ENCODE peak calls at places on chromosomes 11 and 22, in nine cellular contexts. One of them, this sample, is unnamed. For H3K4me1, the result is how much of the 10 kb centered on the place peaks cover.

GRCh38 chr11:57804466-57804865 is 42.9 kb downstream of the CTNND1 start:
- DNase-seq in Panc1: no peak
- DNase-seq in K562: no peak
- DNase-seq in GM23338: no peak
- DNase-seq in breast epithelium: no peak
- DNase-seq in esophagus muscularis mucosa: no peak
- DNase-seq in HepG2: no peak
- DNase-seq in stomach: no peak
- DNase-seq in transverse colon: no peak
- DNase-seq in this sample: no peak

GRCh38 chr11:119709171-119709570 is 19.8 kb downstream of the NECTIN1 start:
- DNase-seq in K562: no peak
- DNase-seq in esophagus muscularis mucosa: no peak
- DNase-seq in Panc1: no peak
- DNase-seq in stomach: no peak
- DNase-seq in HepG2: no peak
- DNase-seq in breast epithelium: no peak
- DNase-seq in GM23338: no peak
- DNase-seq in transverse colon: no peak
- DNase-seq in this sample: no peak

GRCh38 chr11:2369896-2370295 is 7.2 kb upstream of the CD81 start:
- DNase-seq in stomach: no peak
- DNase-seq in breast epithelium: no peak
- DNase-seq in K562: no peak
- DNase-seq in transverse colon: no peak
- DNase-seq in HepG2: no peak
- DNase-seq in GM23338: no peak
- DNase-seq in Panc1: no peak
- DNase-seq in esophagus muscularis mucosa: no peak
- DNase-seq in this sample: peak

GRCh38 chr11:76339217-76339616 is 41.7 kb downstream of the THAP12 start:
- DNase-seq in HepG2: no peak
- DNase-seq in stomach: no peak
- DNase-seq in transverse colon: peak
- DNase-seq in breast epithelium: no peak
- DNase-seq in esophagus muscularis mucosa: no peak
- DNase-seq in GM23338: no peak
- DNase-seq in Panc1: no peak
- DNase-seq in K562: no peak
- DNase-seq in this sample: peak

GRCh38 chr22:37240240-37240940 is 3.7 kb downstream of the RAC2 start:
- DNase-seq in stomach: no peak
- DNase-seq in esophagus muscularis mucosa: no peak
- DNase-seq in breast epithelium: no peak
- DNase-seq in HepG2: no peak
- DNase-seq in K562: no peak
- DNase-seq in GM23338: no peak
- DNase-seq in Panc1: no peak
- DNase-seq in transverse colon: peak
- DNase-seq in this sample: no peak

GRCh38 chr11:7019500-7020182 is 505 bp downstream of the ZNF214 start:
- DNase-seq in breast epithelium: no peak
- DNase-seq in transverse colon: peak
- DNase-seq in HepG2: no peak
- DNase-seq in stomach: no peak
- DNase-seq in GM23338: peak
- DNase-seq in Panc1: no peak
- DNase-seq in K562: no peak
- DNase-seq in esophagus muscularis mucosa: no peak
- DNase-seq in this sample: peak

GRCh38 chr11:122486793-122487495 is 168.6 kb upstream of the UBASH3B start:
- DNase-seq in stomach: no peak
- DNase-seq in HepG2: no peak
- DNase-seq in GM23338: peak
- DNase-seq in Panc1: no peak
- DNase-seq in breast epithelium: no peak
- DNase-seq in K562: no peak
- DNase-seq in esophagus muscularis mucosa: no peak
- DNase-seq in transverse colon: no peak
- DNase-seq in this sample: no peak

GRCh38 chr11:73404048-73404447 is 27.8 kb downstream of the RELT start:
- DNase-seq in GM23338: peak
- DNase-seq in HepG2: peak
- DNase-seq in breast epithelium: peak
- DNase-seq in K562: peak
- DNase-seq in stomach: peak
- DNase-seq in esophagus muscularis mucosa: no peak
- DNase-seq in Panc1: no peak
- DNase-seq in transverse colon: peak
- DNase-seq in this sample: peak

GRCh38 chr11:34620202-34620601 is 691 bp upstream of the EHF start:
- DNase-seq in transverse colon: no peak
- DNase-seq in GM23338: no peak
- DNase-seq in esophagus muscularis mucosa: no peak
- DNase-seq in stomach: no peak
- DNase-seq in K562: no peak
- DNase-seq in HepG2: no peak
- DNase-seq in Panc1: no peak
- DNase-seq in breast epithelium: no peak
- DNase-seq in this sample: no peak

GRCh38 chr11:17561111-17561415 is 14.0 kb downstream of the OTOG start:
- DNase-seq in Panc1: no peak
- DNase-seq in breast epithelium: no peak
- DNase-seq in transverse colon: no peak
- DNase-seq in stomach: no peak
- DNase-seq in K562: no peak
- DNase-seq in GM23338: no peak
- DNase-seq in esophagus muscularis mucosa: no peak
- DNase-seq in HepG2: no peak
- DNase-seq in this sample: peak

GRCh38 chr11:2824851-2825250 is 60.7 kb downstream of the CDKN1C start:
- DNase-seq in Panc1: no peak
- DNase-seq in HepG2: no peak
- DNase-seq in stomach: no peak
- DNase-seq in breast epithelium: no peak
- DNase-seq in GM23338: no peak
- DNase-seq in K562: no peak
- DNase-seq in esophagus muscularis mucosa: no peak
- DNase-seq in transverse colon: no peak
- DNase-seq in this sample: peak

GRCh38 chr11:95375881-95376280 is 144.9 kb upstream of the SESN3 start:
- DNase-seq in HepG2: no peak
- DNase-seq in breast epithelium: no peak
- DNase-seq in transverse colon: no peak
- DNase-seq in esophagus muscularis mucosa: no peak
- DNase-seq in stomach: no peak
- DNase-seq in K562: no peak
- DNase-seq in GM23338: no peak
- DNase-seq in Panc1: no peak
- DNase-seq in this sample: no peak

GRCh38 chr11:11504071-11504470 is 117.7 kb downstream of the GALNT18 start:
- DNase-seq in HepG2: no peak
- DNase-seq in Panc1: no peak
- DNase-seq in GM23338: no peak
- DNase-seq in stomach: no peak
- DNase-seq in transverse colon: peak
- DNase-seq in breast epithelium: no peak
- DNase-seq in K562: no peak
- DNase-seq in esophagus muscularis mucosa: no peak
- DNase-seq in this sample: no peak

GRCh38 chr11:11499300-11499699 is 122.5 kb downstream of the GALNT18 start:
- DNase-seq in K562: no peak
- DNase-seq in stomach: no peak
- DNase-seq in Panc1: no peak
- DNase-seq in esophagus muscularis mucosa: no peak
- DNase-seq in breast epithelium: no peak
- DNase-seq in GM23338: no peak
- DNase-seq in transverse colon: no peak
- DNase-seq in HepG2: no peak
- DNase-seq in this sample: no peak

GRCh38 chr11:11502303-11502828 is 119.4 kb downstream of the GALNT18 start:
- DNase-seq in esophagus muscularis mucosa: no peak
- DNase-seq in stomach: no peak
- DNase-seq in K562: no peak
- DNase-seq in HepG2: no peak
- DNase-seq in GM23338: no peak
- DNase-seq in breast epithelium: no peak
- DNase-seq in transverse colon: no peak
- DNase-seq in Panc1: no peak
- DNase-seq in this sample: no peak

GRCh38 chr11:11500744-11501487 is 120.9 kb downstream of the GALNT18 start:
- DNase-seq in transverse colon: no peak
- DNase-seq in GM23338: peak
- DNase-seq in K562: no peak
- DNase-seq in esophagus muscularis mucosa: no peak
- DNase-seq in Panc1: no peak
- DNase-seq in breast epithelium: no peak
- DNase-seq in HepG2: no peak
- DNase-seq in stomach: no peak
- DNase-seq in this sample: no peak

DNA sequence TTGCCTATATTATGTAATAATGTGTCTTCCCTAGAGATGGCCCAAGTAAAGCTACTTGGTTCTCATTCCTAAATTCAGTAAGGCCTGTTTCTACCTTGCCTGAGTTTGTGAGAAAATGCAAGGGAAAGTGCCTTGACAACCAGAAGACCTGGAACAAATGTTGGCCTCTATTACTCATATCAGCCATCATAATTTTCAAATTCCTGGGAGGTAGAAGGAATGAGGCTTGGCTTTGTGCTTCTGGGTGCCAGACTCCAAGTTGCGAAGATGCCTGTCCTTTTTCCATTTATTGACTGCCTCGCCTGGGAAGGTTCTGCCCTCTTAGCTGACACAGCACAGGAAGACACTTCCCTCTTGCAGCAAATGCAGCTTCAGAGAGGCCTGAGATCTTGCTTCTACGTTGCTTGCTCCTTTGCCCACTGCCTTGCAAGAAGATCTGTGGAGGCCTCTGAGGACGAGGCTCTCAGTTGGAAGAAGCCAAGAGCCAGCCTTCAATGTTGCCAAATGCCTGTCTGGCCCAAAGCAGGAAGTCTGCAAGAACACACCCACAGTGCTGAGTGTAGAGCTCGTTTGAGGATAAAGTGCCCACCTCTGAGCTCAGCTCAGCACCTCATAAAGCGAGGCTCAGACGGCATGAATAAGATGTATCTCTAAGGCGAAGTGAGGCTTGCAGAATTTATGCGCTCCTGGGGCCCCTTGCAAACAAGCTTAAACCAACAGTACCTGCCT is 120.1 kb downstream of the GALNT18 start:
- DNase-seq in breast epithelium: no peak
- DNase-seq in Panc1: no peak
- DNase-seq in GM23338: no peak
- DNase-seq in esophagus muscularis mucosa: no peak
- DNase-seq in HepG2: no peak
- DNase-seq in transverse colon: peak
- DNase-seq in K562: no peak
- DNase-seq in stomach: no peak
- DNase-seq in this sample: no peak
- H3K4me1 ChIP-seq in breast epithelium: under half
- H3K4me1 ChIP-seq in Panc1: under half
- H3K4me1 ChIP-seq in GM23338: under half
- H3K4me1 ChIP-seq in esophagus muscularis mucosa: under half
- H3K4me1 ChIP-seq in HepG2: under half
- H3K4me1 ChIP-seq in transverse colon: under half
- H3K4me1 ChIP-seq in K562: under half
- H3K4me1 ChIP-seq in stomach: under half
- H3K4me1 ChIP-seq in this sample: half or more

GRCh38 chr22:25564320-25564978 is at the start of gene GRK3:
- DNase-seq in transverse colon: peak
- DNase-seq in GM23338: peak
- DNase-seq in esophagus muscularis mucosa: no peak
- DNase-seq in stomach: peak
- DNase-seq in Panc1: no peak
- DNase-seq in HepG2: no peak
- DNase-seq in breast epithelium: peak
- DNase-seq in K562: peak
- DNase-seq in this sample: peak
- TF ChIP-seq POLR2AphosphoS5 in transverse colon: no peak
- TF ChIP-seq POLR2AphosphoS5 in GM23338: peak
- TF ChIP-seq POLR2AphosphoS5 in esophagus muscularis mucosa: peak
- TF ChIP-seq POLR2AphosphoS5 in stomach: no peak
- TF ChIP-seq POLR2AphosphoS5 in Panc1: no peak
- TF ChIP-seq POLR2AphosphoS5 in HepG2: peak
- TF ChIP-seq POLR2AphosphoS5 in breast epithelium: no peak
- TF ChIP-seq POLR2AphosphoS5 in K562: no peak
- TF ChIP-seq POLR2AphosphoS5 in this sample: no peak

DNA sequence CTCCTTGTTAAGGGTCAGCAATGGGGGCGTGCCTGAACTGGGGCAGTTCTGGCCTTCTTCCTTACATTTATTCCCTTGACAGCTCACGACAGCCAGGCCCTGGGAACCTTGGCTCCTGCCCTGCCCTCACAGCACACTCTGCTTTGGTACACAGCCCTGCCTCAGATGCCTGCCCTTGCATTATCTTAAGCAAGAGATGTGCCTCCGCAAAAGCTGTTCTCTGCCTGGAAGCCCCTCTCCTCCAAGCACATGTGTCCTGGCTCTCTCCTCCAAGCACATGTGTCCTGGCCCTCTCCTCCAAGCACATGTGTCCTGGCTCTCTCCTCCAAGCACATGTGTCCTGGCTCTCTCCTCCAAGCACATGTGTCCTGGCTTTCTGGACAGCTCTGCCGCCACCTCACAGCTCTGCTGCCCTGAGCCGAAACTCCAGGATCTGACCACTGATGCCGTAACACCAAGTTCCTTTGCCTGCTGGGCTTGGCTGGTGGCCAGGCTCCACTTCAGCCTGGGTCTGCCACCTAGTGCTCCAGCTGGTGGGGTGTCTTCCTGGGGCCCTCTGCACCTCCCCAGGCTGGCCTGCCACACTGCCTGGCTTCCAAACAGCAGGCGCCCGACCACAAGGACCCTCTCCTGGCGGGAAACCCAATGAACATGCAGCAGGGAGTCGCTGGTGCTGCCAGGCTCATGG is 53.1 kb downstream of the SCUBE1 start:
- DNase-seq in stomach: no peak
- DNase-seq in esophagus muscularis mucosa: no peak
- DNase-seq in GM23338: no peak
- DNase-seq in transverse colon: no peak
- DNase-seq in breast epithelium: no peak
- DNase-seq in HepG2: no peak
- DNase-seq in Panc1: no peak
- DNase-seq in K562: no peak
- DNase-seq in this sample: peak
- H3K4me1 ChIP-seq in stomach: under half
- H3K4me1 ChIP-seq in esophagus muscularis mucosa: under half
- H3K4me1 ChIP-seq in GM23338: under half
- H3K4me1 ChIP-seq in transverse colon: under half
- H3K4me1 ChIP-seq in breast epithelium: under half
- H3K4me1 ChIP-seq in HepG2: under half
- H3K4me1 ChIP-seq in Panc1: under half
- H3K4me1 ChIP-seq in K562: under half
- H3K4me1 ChIP-seq in this sample: half or more

DNA sequence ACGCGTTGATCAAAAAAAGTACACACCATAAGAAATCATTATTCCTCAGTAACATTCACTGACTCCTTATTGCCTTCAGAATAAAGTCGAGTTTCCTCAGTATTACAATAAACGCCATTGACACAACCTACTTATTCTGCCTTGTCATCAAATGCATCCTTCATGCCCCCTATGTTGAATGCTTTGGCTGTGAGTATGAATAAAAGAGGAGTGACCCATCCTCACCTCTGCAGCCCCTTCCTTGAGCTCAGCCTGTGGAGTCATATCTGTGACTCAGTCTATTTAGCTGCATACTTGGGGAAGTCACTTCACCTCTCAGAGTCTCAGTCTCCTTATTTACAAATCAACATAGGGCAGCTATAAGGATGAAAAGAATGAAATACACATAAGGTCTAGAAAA is 65.1 kb downstream of the USP35 start:
- DNase-seq in GM23338: no peak
- DNase-seq in breast epithelium: no peak
- DNase-seq in esophagus muscularis mucosa: peak
- DNase-seq in stomach: no peak
- DNase-seq in Panc1: no peak
- DNase-seq in transverse colon: no peak
- DNase-seq in K562: no peak
- DNase-seq in HepG2: no peak
- DNase-seq in this sample: no peak
- TF ChIP-seq POLR2AphosphoS5 in GM23338: no peak
- TF ChIP-seq POLR2AphosphoS5 in breast epithelium: no peak
- TF ChIP-seq POLR2AphosphoS5 in esophagus muscularis mucosa: no peak
- TF ChIP-seq POLR2AphosphoS5 in stomach: no peak
- TF ChIP-seq POLR2AphosphoS5 in Panc1: no peak
- TF ChIP-seq POLR2AphosphoS5 in transverse colon: no peak
- TF ChIP-seq POLR2AphosphoS5 in K562: no peak
- TF ChIP-seq POLR2AphosphoS5 in HepG2: no peak
- TF ChIP-seq POLR2AphosphoS5 in this sample: no peak

This sample was measured in sigmoid colon.